ENCODE peak calls at places on chromosomes 5 and 9, in six cellular contexts. Q is neuronal stem cell, V is H9, Y is trophoblast cell, D is H1, L is mesenchymal stem cell. G is an unnamed sample.
A peak's percentile ranks its signal among the peaks of the same experiment; 100 is the strongest.

GRCh38 chr5:80654054-80654390 is 430 bp upstream of the MSH3 start:
- DNase-seq in Q (no peak), V (peak; percentile 41), Y (peak; percentile 7), D (no peak), L (no peak), G (no peak)

GRCh38 chr5:135032613-135033025 is 1.4 kb downstream of the PITX1 start:
- DNase-seq in Q (no peak), V (no peak), Y (no peak), D (no peak), L (peak; percentile 29), G (no peak)

GRCh38 chr5:127260686-127261085 is 29.9 kb upstream of the MEGF10 start:
- DNase-seq in Q (no peak), V (no peak), Y (peak; percentile 22), D (no peak), L (no peak), G (no peak)

GRCh38 chr5:179870403-179870903 is 11.8 kb upstream of the MRNIP start:
- DNase-seq in Q (no peak), V (peak; percentile 81), Y (no peak), D (peak; percentile 43), L (peak; percentile 55), G (peak; percentile 52)

GRCh38 chr9:110871736-110872135 is 166.5 kb downstream of the LPAR1 start:
- DNase-seq in Q (no peak), V (no peak), Y (no peak), D (no peak), L (no peak), G (no peak)

GRCh38 chr5:179766726-179767455 is 26.9 kb upstream of the LTC4S start:
- DNase-seq in Q (no peak), V (no peak), Y (no peak), D (no peak), L (no peak), G (no peak)

GRCh38 chr5:162209005-162209605 is 141.5 kb downstream of the GABRG2 start:
- DNase-seq in Q (peak; percentile 64), V (peak; percentile 85), Y (peak; percentile 33), D (peak; percentile 60), L (no peak), G (no peak)

GRCh38 chr9:13274901-13275641 is 4.4 kb downstream of the MPDZ start:
- DNase-seq in Q (no peak), V (no peak), Y (peak; percentile 59), D (no peak), L (peak; percentile 39), G (peak; percentile 63)

GRCh38 chr5:2029206-2029605 is 146.5 kb upstream of the IRX4 start:
- DNase-seq in Q (no peak), V (no peak), Y (no peak), D (no peak), L (no peak), G (no peak)

GRCh38 chr9:34121996-34122395 is 4.5 kb downstream of the DCAF12 start:
- DNase-seq in Q (no peak), V (no peak), Y (no peak), D (no peak), L (no peak), G (no peak)

GRCh38 chr5:137393196-137393993 is 105.7 kb downstream of the SPOCK1 start:
- DNase-seq in Q (no peak), V (no peak), Y (no peak), D (no peak), L (no peak), G (no peak)

GRCh38 chr9:129612815-129613519 is 7.9 kb downstream of the C9orf50 start:
- DNase-seq in Q (no peak), V (no peak), Y (no peak), D (no peak), L (no peak), G (no peak)

GRCh38 chr5:180201051-180201987 is 7.7 kb downstream of the RASGEF1C start:
- DNase-seq in Q (peak; percentile 49), V (peak; percentile 73), Y (peak; percentile 41), D (peak; percentile 29), L (no peak), G (no peak)

GRCh38 chr9:134381671-134382505 is 55.6 kb downstream of the RXRA start:
- DNase-seq in Q (no peak), V (no peak), Y (no peak), D (no peak), L (no peak), G (no peak)

GRCh38 chr5:43192558-43193170 is 639 bp downstream of the NIM1K start:
- DNase-seq in Q (no peak), V (no peak), Y (no peak), D (no peak), L (peak; percentile 40), G (peak; percentile 27)

GRCh38 chr9:100064872-100065581 is 33.8 kb downstream of the ERP44 start:
- DNase-seq in Q (no peak), V (no peak), Y (peak; percentile 37), D (no peak), L (peak; percentile 76), G (peak; percentile 92)

GRCh38 chr9:133521122-133522072 is 3.4 kb downstream of the MYMK start:
- DNase-seq in Q (no peak), V (no peak), Y (no peak), D (no peak), L (no peak), G (no peak)

GRCh38 chr9:21559402-21560280 is 77.5 kb upstream of the IFNE start:
- DNase-seq in Q (peak; percentile 48), V (peak; percentile 77), Y (peak; percentile 14), D (no peak), L (peak; percentile 45), G (peak; percentile 55)

GRCh38 chr5:78886650-78887230 is 98.4 kb downstream of the ARSB start:
- DNase-seq in Q (no peak), V (no peak), Y (no peak), D (no peak), L (peak; percentile 26), G (peak; percentile 23)

GRCh38 chr9:130172858-130173461 is 756 bp downstream of the NCS1 start:
- DNase-seq in Q (no peak), V (no peak), Y (peak; percentile 9), D (no peak), L (peak; percentile 61), G (no peak)

GRCh38 chr9:14165376-14166035 is 148.4 kb downstream of the NFIB start:
- DNase-seq in Q (no peak), V (no peak), Y (no peak), D (no peak), L (no peak), G (no peak)

GRCh38 chr5:172905346-172905756 is 53.9 kb upstream of the RPL26L1 start:
- DNase-seq in Q (no peak), V (no peak), Y (no peak), D (no peak), L (no peak), G (no peak)

GRCh38 chr5:103499236-103499635 is 63.4 kb downstream of the NUDT12 start:
- DNase-seq in Q (no peak), V (peak; percentile 30), Y (no peak), D (no peak), L (no peak), G (no peak)
- H3K27ac ChIP-seq in Q (peak overlapping the region; percentile 92), V (peak overlapping the region; percentile 46), Y (no peak overlapping the region), D (peak overlapping the region; percentile 36), L (no peak overlapping the region), G (no peak overlapping the region)

GRCh38 chr5:108380531-108381021 is 1.3 kb downstream of the FBXL17 start:
- DNase-seq in Q (peak; percentile 32), V (peak; percentile 72), Y (no peak), D (no peak), L (peak; percentile 69), G (peak; percentile 13)
- H4K8ac ChIP-seq in Q (no peak overlapping the region), V (no peak overlapping the region), Y (peak overlapping the region; percentile 100), D (peak overlapping the region; percentile 80), L (peak overlapping the region; percentile 72), G (no peak overlapping the region)

GRCh38 chr5:84791730-84792129 is 407.1 kb upstream of the EDIL3 start:
- DNase-seq in Q (no peak), V (no peak), Y (no peak), D (no peak), L (no peak), G (no peak)
- H4K91ac ChIP-seq in Q (no peak overlapping the region), V (no peak overlapping the region), Y (no peak overlapping the region), D (no peak overlapping the region), L (no peak overlapping the region), G (no peak overlapping the region)

GRCh38 chr9:91761362-91761761 is 188.7 kb downstream of the ROR2 start:
- DNase-seq in Q (no peak), V (no peak), Y (no peak), D (no peak), L (no peak), G (no peak)
- H3K27ac ChIP-seq in Q (no peak overlapping the region), V (no peak overlapping the region), Y (no peak overlapping the region), D (no peak overlapping the region), L (no peak overlapping the region), G (no peak overlapping the region)

GRCh38 chr9:95004452-95005275 is 278.2 kb downstream of the AOPEP start:
- DNase-seq in Q (no peak), V (no peak), Y (peak; percentile 6), D (no peak), L (peak; percentile 26), G (no peak)
- H4K8ac ChIP-seq in Q (no peak overlapping the region), V (no peak overlapping the region), Y (peak overlapping the region; percentile 88), D (peak overlapping the region; percentile 83), L (peak overlapping the region; percentile 66), G (peak overlapping the region; percentile 38)

DNA sequence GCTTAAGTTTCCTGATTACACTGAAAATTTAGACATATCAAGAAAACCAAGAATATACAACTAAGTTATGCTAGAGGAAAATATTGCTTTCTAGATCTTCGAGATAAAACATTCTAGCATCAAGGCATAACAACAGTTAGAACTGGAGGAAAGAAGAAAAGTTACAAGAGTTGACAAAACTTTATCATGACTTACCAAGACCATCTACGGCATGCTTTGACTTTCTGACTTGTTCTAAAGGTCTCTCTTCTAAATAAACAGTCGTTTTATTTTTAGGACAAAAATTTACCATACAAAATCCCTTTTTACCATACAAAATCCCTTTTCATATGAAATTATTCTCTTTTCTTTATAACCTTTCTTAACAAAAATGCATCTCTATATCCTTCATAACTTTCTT is 1110.1 kb upstream of the CDH10 start:
- DNase-seq in Q (peak; percentile 23), V (no peak), Y (no peak), D (no peak), L (peak; percentile 1), G (no peak)
- H4K91ac ChIP-seq in Q (no peak overlapping the region), V (no peak overlapping the region), Y (no peak overlapping the region), D (no peak overlapping the region), L (no peak overlapping the region), G (no peak overlapping the region)

GRCh38 chr5:69129413-69129812 is 35.6 kb downstream of the SLC30A5 start:
- DNase-seq in Q (no peak), V (no peak), Y (peak; percentile 10), D (no peak), L (peak; percentile 63), G (peak; percentile 95)
- H3K27ac ChIP-seq in Q (no peak overlapping the region), V (no peak overlapping the region), Y (no peak overlapping the region), D (no peak overlapping the region), L (no peak overlapping the region), G (no peak overlapping the region)

GRCh38 chr9:128552744-128553221 is 396 bp downstream of the SPTAN1 start:
- DNase-seq in Q (peak; percentile 53), V (peak; percentile 56), Y (no peak), D (no peak), L (no peak), G (no peak)

GRCh38 chr9:128553695-128554094 is 1.3 kb downstream of the SPTAN1 start:
- DNase-seq in Q (no peak), V (no peak), Y (no peak), D (no peak), L (peak; percentile 84), G (peak; percentile 86)

GRCh38 chr9:128551652-128552152 is 685 bp upstream of the SPTAN1 start:
- DNase-seq in Q (no peak), V (no peak), Y (no peak), D (no peak), L (no peak), G (no peak)

GRCh38 chr9:128550770-128551651 is 1.4 kb upstream of the SPTAN1 start:
- DNase-seq in Q (no peak), V (peak; percentile 38), Y (no peak), D (no peak), L (peak; percentile 68), G (peak; percentile 24)

GRCh38 chr9:128552153-128552743 is at the start of gene SPTAN1:
- DNase-seq in Q (peak; percentile 93), V (peak; percentile 93), Y (peak; percentile 64), D (peak; percentile 75), L (peak; percentile 93), G (peak; percentile 84)
- H4K8ac ChIP-seq in Q (no peak within 1 kb of the TSS), V (no peak within 1 kb of the TSS), Y (peak within 1 kb of the TSS; percentile 93), D (peak within 1 kb of the TSS; percentile 90), L (peak within 1 kb of the TSS; percentile 87), G (peak within 1 kb of the TSS; percentile 93)

G was measured in IMR-90.